ENCODE peak calls at places on chromosomes 4 and X, in six cellular contexts. One of them, this sample, is unnamed.

GRCh38 chr4:145852256-145852839 is 86.3 kb downstream of the ZNF827 start:
- DNase-seq in astrocyte of the hippocampus: no peak
- DNase-seq in upper lobe of left lung: no peak
- DNase-seq in activated T-helper 9 cell treated with anti-CD3 and anti-CD28 coated beads, Interleukin-2, amount 50 U/mL, for 16 hours: no peak
- DNase-seq in activated CD4-positive, alpha-beta T cell treated with anti-CD3 and anti-CD28 coated beads, Interleukin-2, amount 10 ng/mL, durations not matched to agents 7 days and 5 days: no peak
- DNase-seq in lung: no peak
- DNase-seq in this sample: no peak

GRCh38 chrX:142201113-142201512 is 4.0 kb downstream of the MAGEC2 start:
- DNase-seq in astrocyte of the hippocampus: no peak
- DNase-seq in upper lobe of left lung: no peak
- DNase-seq in activated T-helper 9 cell treated with anti-CD3 and anti-CD28 coated beads, Interleukin-2, amount 50 U/mL, for 16 hours: no peak
- DNase-seq in activated CD4-positive, alpha-beta T cell treated with anti-CD3 and anti-CD28 coated beads, Interleukin-2, amount 10 ng/mL, durations not matched to agents 7 days and 5 days: no peak
- DNase-seq in lung: no peak
- DNase-seq in this sample: no peak

GRCh38 chr4:159549092-159549491 is 446.2 kb downstream of the RAPGEF2 start:
- DNase-seq in astrocyte of the hippocampus: no peak
- DNase-seq in upper lobe of left lung: no peak
- DNase-seq in activated T-helper 9 cell treated with anti-CD3 and anti-CD28 coated beads, Interleukin-2, amount 50 U/mL, for 16 hours: no peak
- DNase-seq in activated CD4-positive, alpha-beta T cell treated with anti-CD3 and anti-CD28 coated beads, Interleukin-2, amount 10 ng/mL, durations not matched to agents 7 days and 5 days: no peak
- DNase-seq in lung: no peak
- DNase-seq in this sample: no peak

GRCh38 chrX:18810416-18810815 is 103.0 kb downstream of the PPEF1 start:
- DNase-seq in astrocyte of the hippocampus: peak
- DNase-seq in upper lobe of left lung: no peak
- DNase-seq in activated T-helper 9 cell treated with anti-CD3 and anti-CD28 coated beads, Interleukin-2, amount 50 U/mL, for 16 hours: no peak
- DNase-seq in activated CD4-positive, alpha-beta T cell treated with anti-CD3 and anti-CD28 coated beads, Interleukin-2, amount 10 ng/mL, durations not matched to agents 7 days and 5 days: no peak
- DNase-seq in lung: no peak
- DNase-seq in this sample: no peak

GRCh38 chr4:37477126-37477525 is 209.1 kb downstream of the RELL1 start:
- DNase-seq in astrocyte of the hippocampus: no peak
- DNase-seq in upper lobe of left lung: no peak
- DNase-seq in activated T-helper 9 cell treated with anti-CD3 and anti-CD28 coated beads, Interleukin-2, amount 50 U/mL, for 16 hours: no peak
- DNase-seq in activated CD4-positive, alpha-beta T cell treated with anti-CD3 and anti-CD28 coated beads, Interleukin-2, amount 10 ng/mL, durations not matched to agents 7 days and 5 days: no peak
- DNase-seq in lung: no peak
- DNase-seq in this sample: no peak

GRCh38 chr4:94575652-94576051 is 123.9 kb downstream of the PDLIM5 start:
- DNase-seq in astrocyte of the hippocampus: peak
- DNase-seq in upper lobe of left lung: no peak
- DNase-seq in activated T-helper 9 cell treated with anti-CD3 and anti-CD28 coated beads, Interleukin-2, amount 50 U/mL, for 16 hours: no peak
- DNase-seq in activated CD4-positive, alpha-beta T cell treated with anti-CD3 and anti-CD28 coated beads, Interleukin-2, amount 10 ng/mL, durations not matched to agents 7 days and 5 days: no peak
- DNase-seq in lung: no peak
- DNase-seq in this sample: no peak

GRCh38 chrX:71301195-71301924 is at the start of gene ITGB1BP2:
- DNase-seq in astrocyte of the hippocampus: peak
- DNase-seq in upper lobe of left lung: no peak
- DNase-seq in activated T-helper 9 cell treated with anti-CD3 and anti-CD28 coated beads, Interleukin-2, amount 50 U/mL, for 16 hours: no peak
- DNase-seq in activated CD4-positive, alpha-beta T cell treated with anti-CD3 and anti-CD28 coated beads, Interleukin-2, amount 10 ng/mL, durations not matched to agents 7 days and 5 days: no peak
- DNase-seq in lung: no peak
- DNase-seq in this sample: no peak

GRCh38 chrX:67893931-67894330 is 350.1 kb downstream of the AR start:
- DNase-seq in astrocyte of the hippocampus: peak
- DNase-seq in upper lobe of left lung: no peak
- DNase-seq in activated T-helper 9 cell treated with anti-CD3 and anti-CD28 coated beads, Interleukin-2, amount 50 U/mL, for 16 hours: no peak
- DNase-seq in activated CD4-positive, alpha-beta T cell treated with anti-CD3 and anti-CD28 coated beads, Interleukin-2, amount 10 ng/mL, durations not matched to agents 7 days and 5 days: no peak
- DNase-seq in lung: no peak
- DNase-seq in this sample: no peak

GRCh38 chr4:89899157-89899556 is 4.5 kb downstream of the MMRN1 start:
- DNase-seq in astrocyte of the hippocampus: no peak
- DNase-seq in upper lobe of left lung: no peak
- DNase-seq in activated T-helper 9 cell treated with anti-CD3 and anti-CD28 coated beads, Interleukin-2, amount 50 U/mL, for 16 hours: no peak
- DNase-seq in activated CD4-positive, alpha-beta T cell treated with anti-CD3 and anti-CD28 coated beads, Interleukin-2, amount 10 ng/mL, durations not matched to agents 7 days and 5 days: no peak
- DNase-seq in lung: no peak
- DNase-seq in this sample: no peak

GRCh38 chr4:845836-846251 is 19.9 kb upstream of the CPLX1 start:
- DNase-seq in astrocyte of the hippocampus: no peak
- DNase-seq in upper lobe of left lung: no peak
- DNase-seq in activated T-helper 9 cell treated with anti-CD3 and anti-CD28 coated beads, Interleukin-2, amount 50 U/mL, for 16 hours: no peak
- DNase-seq in activated CD4-positive, alpha-beta T cell treated with anti-CD3 and anti-CD28 coated beads, Interleukin-2, amount 10 ng/mL, durations not matched to agents 7 days and 5 days: no peak
- DNase-seq in lung: no peak
- DNase-seq in this sample: no peak

GRCh38 chr4:41307633-41308032 is 50.9 kb downstream of the UCHL1 start:
- DNase-seq in astrocyte of the hippocampus: no peak
- DNase-seq in upper lobe of left lung: no peak
- DNase-seq in activated T-helper 9 cell treated with anti-CD3 and anti-CD28 coated beads, Interleukin-2, amount 50 U/mL, for 16 hours: no peak
- DNase-seq in activated CD4-positive, alpha-beta T cell treated with anti-CD3 and anti-CD28 coated beads, Interleukin-2, amount 10 ng/mL, durations not matched to agents 7 days and 5 days: no peak
- DNase-seq in lung: no peak
- DNase-seq in this sample: no peak

GRCh38 chr4:176883108-176883550 is 90.4 kb upstream of the VEGFC start:
- DNase-seq in astrocyte of the hippocampus: peak
- DNase-seq in upper lobe of left lung: no peak
- DNase-seq in activated T-helper 9 cell treated with anti-CD3 and anti-CD28 coated beads, Interleukin-2, amount 50 U/mL, for 16 hours: no peak
- DNase-seq in activated CD4-positive, alpha-beta T cell treated with anti-CD3 and anti-CD28 coated beads, Interleukin-2, amount 10 ng/mL, durations not matched to agents 7 days and 5 days: no peak
- DNase-seq in lung: no peak
- DNase-seq in this sample: no peak

GRCh38 chr4:86594559-86595425 is 677 bp downstream of the PTPN13 start:
- DNase-seq in astrocyte of the hippocampus: peak
- DNase-seq in upper lobe of left lung: peak
- DNase-seq in activated T-helper 9 cell treated with anti-CD3 and anti-CD28 coated beads, Interleukin-2, amount 50 U/mL, for 16 hours: peak
- DNase-seq in activated CD4-positive, alpha-beta T cell treated with anti-CD3 and anti-CD28 coated beads, Interleukin-2, amount 10 ng/mL, durations not matched to agents 7 days and 5 days: peak
- DNase-seq in lung: peak
- DNase-seq in this sample: peak

GRCh38 chr4:124282301-124282898 is 430.1 kb downstream of the ANKRD50 start:
- DNase-seq in astrocyte of the hippocampus: no peak
- DNase-seq in upper lobe of left lung: no peak
- DNase-seq in activated T-helper 9 cell treated with anti-CD3 and anti-CD28 coated beads, Interleukin-2, amount 50 U/mL, for 16 hours: no peak
- DNase-seq in activated CD4-positive, alpha-beta T cell treated with anti-CD3 and anti-CD28 coated beads, Interleukin-2, amount 10 ng/mL, durations not matched to agents 7 days and 5 days: no peak
- DNase-seq in lung: no peak
- DNase-seq in this sample: no peak

GRCh38 chrX:71533850-71534515 is 1.1 kb downstream of the OGT start:
- DNase-seq in astrocyte of the hippocampus: peak
- DNase-seq in upper lobe of left lung: peak
- DNase-seq in activated T-helper 9 cell treated with anti-CD3 and anti-CD28 coated beads, Interleukin-2, amount 50 U/mL, for 16 hours: peak
- DNase-seq in activated CD4-positive, alpha-beta T cell treated with anti-CD3 and anti-CD28 coated beads, Interleukin-2, amount 10 ng/mL, durations not matched to agents 7 days and 5 days: peak
- DNase-seq in lung: peak
- DNase-seq in this sample: peak

GRCh38 chr4:31803511-31804195 is 1083.5 kb downstream of the PCDH7 start:
- DNase-seq in astrocyte of the hippocampus: peak
- DNase-seq in upper lobe of left lung: no peak
- DNase-seq in activated T-helper 9 cell treated with anti-CD3 and anti-CD28 coated beads, Interleukin-2, amount 50 U/mL, for 16 hours: no peak
- DNase-seq in activated CD4-positive, alpha-beta T cell treated with anti-CD3 and anti-CD28 coated beads, Interleukin-2, amount 10 ng/mL, durations not matched to agents 7 days and 5 days: no peak
- DNase-seq in lung: no peak
- DNase-seq in this sample: no peak

GRCh38 chrX:40105016-40105790 is 7.4 kb upstream of the BCOR start:
- DNase-seq in astrocyte of the hippocampus: peak
- DNase-seq in upper lobe of left lung: no peak
- DNase-seq in activated T-helper 9 cell treated with anti-CD3 and anti-CD28 coated beads, Interleukin-2, amount 50 U/mL, for 16 hours: no peak
- DNase-seq in activated CD4-positive, alpha-beta T cell treated with anti-CD3 and anti-CD28 coated beads, Interleukin-2, amount 10 ng/mL, durations not matched to agents 7 days and 5 days: peak
- DNase-seq in lung: no peak
- DNase-seq in this sample: peak

GRCh38 chrX:20461576-20461975 is 194.9 kb upstream of the RPS6KA3 start:
- DNase-seq in astrocyte of the hippocampus: peak
- DNase-seq in upper lobe of left lung: no peak
- DNase-seq in activated T-helper 9 cell treated with anti-CD3 and anti-CD28 coated beads, Interleukin-2, amount 50 U/mL, for 16 hours: no peak
- DNase-seq in activated CD4-positive, alpha-beta T cell treated with anti-CD3 and anti-CD28 coated beads, Interleukin-2, amount 10 ng/mL, durations not matched to agents 7 days and 5 days: no peak
- DNase-seq in lung: no peak
- DNase-seq in this sample: no peak

GRCh38 chrX:26373829-26374228 is 157.9 kb downstream of the MAGEB5 start:
- DNase-seq in astrocyte of the hippocampus: no peak
- DNase-seq in upper lobe of left lung: no peak
- DNase-seq in activated T-helper 9 cell treated with anti-CD3 and anti-CD28 coated beads, Interleukin-2, amount 50 U/mL, for 16 hours: no peak
- DNase-seq in activated CD4-positive, alpha-beta T cell treated with anti-CD3 and anti-CD28 coated beads, Interleukin-2, amount 10 ng/mL, durations not matched to agents 7 days and 5 days: no peak
- DNase-seq in lung: no peak
- DNase-seq in this sample: no peak

GRCh38 chr4:85500110-85500867 is 25.3 kb downstream of the ARHGAP24 start:
- DNase-seq in astrocyte of the hippocampus: no peak
- DNase-seq in upper lobe of left lung: no peak
- DNase-seq in activated T-helper 9 cell treated with anti-CD3 and anti-CD28 coated beads, Interleukin-2, amount 50 U/mL, for 16 hours: no peak
- DNase-seq in activated CD4-positive, alpha-beta T cell treated with anti-CD3 and anti-CD28 coated beads, Interleukin-2, amount 10 ng/mL, durations not matched to agents 7 days and 5 days: no peak
- DNase-seq in lung: no peak
- DNase-seq in this sample: no peak

GRCh38 chr4:7698586-7698985 is 241.1 kb downstream of the AFAP1 start:
- DNase-seq in astrocyte of the hippocampus: peak
- DNase-seq in upper lobe of left lung: no peak
- DNase-seq in activated T-helper 9 cell treated with anti-CD3 and anti-CD28 coated beads, Interleukin-2, amount 50 U/mL, for 16 hours: no peak
- DNase-seq in activated CD4-positive, alpha-beta T cell treated with anti-CD3 and anti-CD28 coated beads, Interleukin-2, amount 10 ng/mL, durations not matched to agents 7 days and 5 days: no peak
- DNase-seq in lung: no peak
- DNase-seq in this sample: no peak

GRCh38 chrX:129755779-129756650 is 17.2 kb downstream of the XPNPEP2 start:
- DNase-seq in astrocyte of the hippocampus: no peak
- DNase-seq in upper lobe of left lung: no peak
- DNase-seq in activated T-helper 9 cell treated with anti-CD3 and anti-CD28 coated beads, Interleukin-2, amount 50 U/mL, for 16 hours: no peak
- DNase-seq in activated CD4-positive, alpha-beta T cell treated with anti-CD3 and anti-CD28 coated beads, Interleukin-2, amount 10 ng/mL, durations not matched to agents 7 days and 5 days: peak
- DNase-seq in lung: no peak
- DNase-seq in this sample: no peak

GRCh38 chr4:123621072-123621705 is 224.6 kb downstream of the SPRY1 start:
- DNase-seq in astrocyte of the hippocampus: peak
- DNase-seq in upper lobe of left lung: no peak
- DNase-seq in activated T-helper 9 cell treated with anti-CD3 and anti-CD28 coated beads, Interleukin-2, amount 50 U/mL, for 16 hours: no peak
- DNase-seq in activated CD4-positive, alpha-beta T cell treated with anti-CD3 and anti-CD28 coated beads, Interleukin-2, amount 10 ng/mL, durations not matched to agents 7 days and 5 days: no peak
- DNase-seq in lung: no peak
- DNase-seq in this sample: no peak

GRCh38 chrX:11766487-11766886 is 8.4 kb downstream of the MSL3 start:
- DNase-seq in astrocyte of the hippocampus: no peak
- DNase-seq in upper lobe of left lung: no peak
- DNase-seq in activated T-helper 9 cell treated with anti-CD3 and anti-CD28 coated beads, Interleukin-2, amount 50 U/mL, for 16 hours: no peak
- DNase-seq in activated CD4-positive, alpha-beta T cell treated with anti-CD3 and anti-CD28 coated beads, Interleukin-2, amount 10 ng/mL, durations not matched to agents 7 days and 5 days: no peak
- DNase-seq in lung: no peak
- DNase-seq in this sample: no peak

GRCh38 chr4:186149872-186150271 is 41.5 kb upstream of the CYP4V2 start:
- DNase-seq in astrocyte of the hippocampus: no peak
- DNase-seq in upper lobe of left lung: no peak
- DNase-seq in activated T-helper 9 cell treated with anti-CD3 and anti-CD28 coated beads, Interleukin-2, amount 50 U/mL, for 16 hours: peak
- DNase-seq in activated CD4-positive, alpha-beta T cell treated with anti-CD3 and anti-CD28 coated beads, Interleukin-2, amount 10 ng/mL, durations not matched to agents 7 days and 5 days: no peak
- DNase-seq in lung: no peak
- DNase-seq in this sample: peak

This sample was measured in mucosa of gallbladder.